ENCODE peak calls at places on chromosome X, in seven cellular contexts. Z is osteocyte, T is lower lobe of right lung, N is C1 segment of cervical spinal cord, E is EL, A is BJ, D is HFFc6. O is an unnamed sample.

GRCh38 chrX:40383360-40383759 is 197.4 kb upstream of the ATP6AP2 start:
- DNase-seq in Z (no peak), T (no peak), N (no peak), E (no peak), A (no peak), D (no peak), O (no peak)

GRCh38 chrX:13747836-13748235 is 13.3 kb downstream of the OFD1 start:
- DNase-seq in Z (no peak), T (no peak), N (no peak), E (peak), A (no peak), D (peak), O (peak)

GRCh38 chrX:130197464-130197863 is 25.7 kb downstream of the RAB33A start:
- DNase-seq in Z (no peak), T (no peak), N (no peak), E (no peak), A (no peak), D (no peak), O (no peak)

GRCh38 chrX:1537031-1537715 is at the start of gene P2RY8:
- DNase-seq in Z (no peak), T (peak), N (no peak), E (peak), A (peak), D (no peak), O (no peak)

GRCh38 chrX:39377773-39378172 is 576.5 kb downstream of the MID1IP1 start:
- DNase-seq in Z (no peak), T (no peak), N (no peak), E (no peak), A (no peak), D (no peak), O (no peak)

GRCh38 chrX:10190367-10190766 is 33.6 kb downstream of the CLCN4 start:
- DNase-seq in Z (no peak), T (no peak), N (no peak), E (peak), A (no peak), D (peak), O (no peak)

GRCh38 chrX:120308959-120309872 is 2.0 kb downstream of the TMEM255A start:
- DNase-seq in Z (no peak), T (peak), N (peak), E (peak), A (no peak), D (no peak), O (no peak)

GRCh38 chrX:136176399-136176825 is 29.1 kb downstream of the FHL1 start:
- DNase-seq in Z (no peak), T (no peak), N (no peak), E (peak), A (peak), D (peak), O (peak)

GRCh38 chrX:102517331-102517730 is 792 bp upstream of the TMSB15A start:
- DNase-seq in Z (no peak), T (no peak), N (no peak), E (peak), A (no peak), D (peak), O (no peak)

GRCh38 chrX:109632906-109633504 is 8.0 kb upstream of the KCNE5 start:
- DNase-seq in Z (no peak), T (no peak), N (no peak), E (peak), A (no peak), D (peak), O (no peak)

GRCh38 chrX:84156831-84157230 is 31.2 kb downstream of the RPS6KA6 start:
- DNase-seq in Z (no peak), T (no peak), N (no peak), E (peak), A (no peak), D (no peak), O (no peak)

GRCh38 chrX:117538441-117539418 is 577.9 kb downstream of the KLHL13 start:
- DNase-seq in Z (no peak), T (no peak), N (peak), E (no peak), A (no peak), D (no peak), O (no peak)

GRCh38 chrX:77446029-77446585 is 1.1 kb upstream of the FGF16 start:
- DNase-seq in Z (no peak), T (peak), N (no peak), E (no peak), A (no peak), D (no peak), O (no peak)

GRCh38 chrX:147376601-147377387 is 534.9 kb upstream of the FMR1 start:
- DNase-seq in Z (no peak), T (peak), N (no peak), E (no peak), A (no peak), D (no peak), O (no peak)

GRCh38 chrX:7083468-7084396 is 63.8 kb upstream of the STS start:
- DNase-seq in Z (no peak), T (no peak), N (no peak), E (peak), A (peak), D (peak), O (peak)

GRCh38 chrX:44344687-44345086 is 1.2 kb upstream of the EFHC2 start:
- DNase-seq in Z (no peak), T (no peak), N (no peak), E (no peak), A (no peak), D (no peak), O (no peak)

GRCh38 chrX:43328358-43328946 is 327.6 kb upstream of the MAOA start:
- DNase-seq in Z (no peak), T (no peak), N (no peak), E (no peak), A (no peak), D (no peak), O (no peak)

GRCh38 chrX:115583730-115584004 is 22.7 kb downstream of the PLS3 start:
- DNase-seq in Z (no peak), T (no peak), N (no peak), E (no peak), A (no peak), D (no peak), O (no peak)

GRCh38 chrX:37998586-37999267 is 7.6 kb upstream of the SYTL5 start:
- DNase-seq in Z (no peak), T (no peak), N (no peak), E (peak), A (no peak), D (peak), O (peak)

GRCh38 chrX:55867254-55867653 is 149.7 kb downstream of the RRAGB start:
- DNase-seq in Z (no peak), T (no peak), N (no peak), E (peak), A (no peak), D (no peak), O (no peak)

GRCh38 chrX:52865328-52865980 is 2.4 kb downstream of the XAGE3 start:
- DNase-seq in Z (no peak), T (no peak), N (no peak), E (no peak), A (no peak), D (no peak), O (no peak)

GRCh38 chrX:71493111-71493613 is 39.7 kb upstream of the OGT start:
- DNase-seq in Z (no peak), T (peak), N (no peak), E (no peak), A (no peak), D (no peak), O (no peak)

GRCh38 chrX:45258741-45259402 is 58.2 kb upstream of the DIPK2B start:
- DNase-seq in Z (no peak), T (no peak), N (no peak), E (no peak), A (no peak), D (no peak), O (no peak)

GRCh38 chrX:122363112-122363511 is 821.0 kb upstream of the GRIA3 start:
- DNase-seq in Z (no peak), T (no peak), N (no peak), E (no peak), A (no peak), D (no peak), O (no peak)

GRCh38 chrX:80285131-80285773 is 135.0 kb upstream of the TENT5D start:
- DNase-seq in Z (no peak), T (no peak), N (no peak), E (no peak), A (no peak), D (peak), O (no peak)

GRCh38 chrX:39772057-39772832 is 325.5 kb downstream of the BCOR start:
- DNase-seq in Z (no peak), T (peak), N (peak), E (no peak), A (no peak), D (no peak), O (no peak)

GRCh38 chrX:39174761-39175417 is 373.6 kb downstream of the MID1IP1 start:
- DNase-seq in Z (no peak), T (peak), N (no peak), E (no peak), A (no peak), D (no peak), O (no peak)

GRCh38 chrX:130058667-130059066 is 51.6 kb downstream of the ELF4 start:
- DNase-seq in Z (no peak), T (no peak), N (no peak), E (no peak), A (no peak), D (no peak), O (no peak)

GRCh38 chrX:9538544-9539045 is 73.7 kb downstream of the TBL1X start:
- DNase-seq in Z (no peak), T (no peak), N (no peak), E (no peak), A (no peak), D (no peak), O (no peak)

GRCh38 chrX:8044861-8045434 is 117.7 kb upstream of the PNPLA4 start:
- DNase-seq in Z (no peak), T (no peak), N (no peak), E (no peak), A (no peak), D (no peak), O (no peak)

GRCh38 chrX:133402830-133403625 is 12.3 kb downstream of the GPC4 start:
- DNase-seq in Z (no peak), T (no peak), N (no peak), E (no peak), A (no peak), D (no peak), O (no peak)

GRCh38 chrX:132127748-132128147 is at the start of gene FRMD7:
- DNase-seq in Z (no peak), T (no peak), N (no peak), E (no peak), A (no peak), D (no peak), O (no peak)

GRCh38 chrX:49171752-49172279 is at the start of gene PLP2:
- DNase-seq in Z (no peak), T (peak), N (peak), E (peak), A (no peak), D (peak), O (no peak)

GRCh38 chrX:39016551-39016950 is 215.3 kb downstream of the MID1IP1 start:
- DNase-seq in Z (no peak), T (no peak), N (no peak), E (no peak), A (no peak), D (no peak), O (no peak)

GRCh38 chrX:147911192-147912022 is at the start of gene FMR1:
- DNase-seq in Z (peak), T (peak), N (peak), E (peak), A (peak), D (peak), O (peak)

GRCh38 chrX:48936429-48937064 is 17.7 kb upstream of the PIM2 start:
- DNase-seq in Z (no peak), T (no peak), N (no peak), E (no peak), A (no peak), D (no peak), O (no peak)